ENCODE peak calls at places on chromosomes 11 and 22, in eight cellular contexts. Y, T, P, O, W, H, M and L are unnamed samples. For H3K9me3, the result is how much of the 10 kb centered on the place peaks cover.

GRCh38 chr11:117837791-117838190 is 13.2 kb upstream of the FXYD2 start:
- DNase-seq in T (no peak), P (no peak), O (peak), W (peak), H (peak), M (no peak), Y (peak), L (no peak)

GRCh38 chr11:58024601-58025091 is 965 bp downstream of the OR9Q1 start:
- DNase-seq in T (peak), H (peak), M (peak), O (peak), Y (peak), P (no peak), W (peak), L (no peak)

GRCh38 chr11:92300871-92301270 is 76.3 kb downstream of the FAT3 start:
- DNase-seq in H (no peak), T (no peak), Y (no peak), M (no peak), W (no peak), O (no peak), P (no peak), L (no peak)

GRCh38 chr22:23542933-23543332 is 37.2 kb downstream of the IGLL1 start:
- DNase-seq in P (no peak), H (no peak), W (no peak), O (no peak), M (no peak), Y (no peak), T (no peak), L (no peak)

GRCh38 chr11:112631333-112631732 is 329.9 kb upstream of the NCAM1 start:
- DNase-seq in P (no peak), Y (no peak), H (no peak), O (no peak), T (peak), M (no peak), W (no peak), L (no peak)

GRCh38 chr11:2675540-2675939 is 24.3 kb downstream of the KCNQ1OT1 start:
- DNase-seq in M (no peak), W (no peak), T (peak), Y (no peak), O (peak), H (peak), P (no peak), L (no peak)

GRCh38 chr11:17718510-17718962 is 835 bp upstream of the MYOD1 start:
- DNase-seq in M (no peak), T (no peak), W (no peak), P (no peak), H (no peak), O (no peak), Y (no peak), L (no peak)

GRCh38 chr11:4464216-4465159 is 15.4 kb downstream of the OR52K2 start:
- DNase-seq in Y (no peak), M (no peak), W (no peak), P (no peak), O (no peak), T (no peak), H (no peak), L (no peak)

GRCh38 chr22:46354993-46355305 is 19.4 kb downstream of the TRMU start:
- DNase-seq in M (no peak), T (no peak), W (no peak), Y (no peak), P (no peak), O (no peak), H (no peak), L (no peak)

GRCh38 chr11:116234989-116235567 is 537.7 kb downstream of the BUD13 start:
- DNase-seq in M (no peak), W (no peak), O (no peak), T (no peak), P (no peak), H (no peak), Y (no peak), L (no peak)

GRCh38 chr11:119284344-119285157 is 32.4 kb downstream of the MCAM start:
- DNase-seq in O (no peak), W (no peak), T (peak), P (no peak), H (no peak), M (no peak), Y (no peak), L (no peak)

GRCh38 chr22:37244922-37245722 is 1.1 kb upstream of the RAC2 start:
- DNase-seq in O (no peak), W (no peak), M (no peak), T (no peak), P (no peak), Y (no peak), H (peak), L (no peak)

GRCh38 chr11:44575288-44575672 is 9.8 kb downstream of the CD82 start:
- DNase-seq in T (no peak), O (no peak), P (no peak), Y (no peak), M (no peak), W (no peak), H (no peak), L (no peak)

GRCh38 chr22:24186892-24187670 is 5.8 kb downstream of the SUSD2 start:
- DNase-seq in O (no peak), W (no peak), M (no peak), H (peak), Y (no peak), P (no peak), T (no peak), L (no peak)

GRCh38 chr11:66855574-66856495 is 1.0 kb upstream of the LRFN4 start:
- DNase-seq in W (peak), P (no peak), Y (peak), O (peak), M (peak), H (peak), T (peak), L (peak)

GRCh38 chr11:8035225-8035846 is 45.7 kb upstream of the TUB start:
- DNase-seq in M (no peak), W (no peak), P (no peak), Y (no peak), O (peak), T (no peak), H (no peak), L (no peak)

GRCh38 chr11:2927851-2928604 is 1.2 kb downstream of the PHLDA2 start:
- DNase-seq in H (peak), P (no peak), O (no peak), M (no peak), W (no peak), Y (no peak), T (no peak), L (no peak)

GRCh38 chr11:66548041-66548440 is 1.3 kb downstream of the ACTN3 start:
- DNase-seq in Y (no peak), O (no peak), H (no peak), T (no peak), W (no peak), P (no peak), M (no peak), L (no peak)

GRCh38 chr11:5553347-5553746 is 5.0 kb upstream of the OR52H1 start:
- DNase-seq in Y (no peak), W (no peak), M (no peak), O (no peak), P (no peak), H (no peak), T (no peak), L (no peak)

GRCh38 chr22:24155597-24156145 is 25.6 kb upstream of the SUSD2 start:
- DNase-seq in M (peak), O (peak), Y (peak), P (no peak), T (peak), W (peak), H (peak), L (peak)

GRCh38 chr11:114426280-114426679 is 13.0 kb upstream of the REXO2 start:
- DNase-seq in M (no peak), T (no peak), H (no peak), O (no peak), P (no peak), W (no peak), Y (no peak), L (no peak)

GRCh38 chr22:29944339-29944738 is 61.4 kb downstream of the MTMR3 start:
- DNase-seq in Y (no peak), W (no peak), H (no peak), T (no peak), M (no peak), O (no peak), P (no peak), L (no peak)

GRCh38 chr22:40922484-40923303 is 28.5 kb upstream of the RBX1 start:
- DNase-seq in W (no peak), P (peak), H (no peak), M (no peak), Y (peak), T (peak), O (no peak), L (no peak)

GRCh38 chr11:119288219-119288618 is 28.7 kb downstream of the MCAM start:
- DNase-seq in O (no peak), P (no peak), T (no peak), M (no peak), W (no peak), Y (no peak), H (no peak), L (no peak)

GRCh38 chr22:33519140-33519973 is 400.9 kb downstream of the LARGE1 start:
- DNase-seq in H (no peak), Y (peak), T (peak), W (peak), O (no peak), M (peak), P (no peak), L (no peak)

GRCh38 chr22:39120983-39121382 is 23.9 kb downstream of the APOBEC3H start:
- DNase-seq in Y (no peak), T (no peak), O (no peak), H (no peak), M (no peak), P (no peak), W (no peak), L (no peak)

GRCh38 chr22:46169628-46170027 is 19.3 kb downstream of the PPARA start:
- DNase-seq in Y (no peak), O (no peak), T (no peak), M (no peak), H (no peak), P (no peak), W (no peak), L (no peak)

GRCh38 chr11:9606799-9607510 is 33.5 kb downstream of the WEE1 start:
- DNase-seq in W (no peak), H (no peak), O (no peak), P (no peak), Y (no peak), T (no peak), M (no peak), L (no peak)

GRCh38 chr22:42688241-42688913 is 32.3 kb downstream of the A4GALT start:
- DNase-seq in P (peak), H (peak), T (peak), Y (peak), W (peak), M (peak), O (peak), L (no peak)

GRCh38 chr22:23147632-23148387 is 2.5 kb downstream of the RAB36 start:
- DNase-seq in P (peak), H (no peak), O (no peak), T (no peak), W (no peak), Y (no peak), M (no peak), L (no peak)

GRCh38 chr11:60924110-60924905 is at the start of gene TMEM132A:
- DNase-seq in O (peak), Y (peak), M (peak), W (peak), T (peak), P (no peak), H (peak), L (no peak)

GRCh38 chr22:44049369-44050231 is 25.5 kb downstream of the PARVB start:
- DNase-seq in P (no peak), H (no peak), O (no peak), M (peak), Y (no peak), W (no peak), T (no peak), L (no peak)

GRCh38 chr22:26800858-26801257 is 143.5 kb downstream of the MIAT start:
- DNase-seq in W (no peak), P (peak), H (no peak), T (peak), M (no peak), O (no peak), Y (no peak), L (no peak)

GRCh38 chr11:8759634-8760033 is 77.0 kb downstream of the RPL27A start:
- DNase-seq in W (no peak), H (no peak), P (no peak), O (peak), T (no peak), M (peak), Y (no peak), L (no peak)

GRCh38 chr11:67071420-67072284 is 15.0 kb downstream of the RHOD start:
- DNase-seq in T (peak), O (peak), P (no peak), M (peak), H (peak), W (peak), Y (peak), L (peak)

GRCh38 chr11:95831198-95831883 is 41.0 kb downstream of the CEP57 start:
- DNase-seq in T (no peak), P (peak), H (no peak), O (no peak), Y (no peak), M (no peak), W (no peak), L (no peak)

DNA sequence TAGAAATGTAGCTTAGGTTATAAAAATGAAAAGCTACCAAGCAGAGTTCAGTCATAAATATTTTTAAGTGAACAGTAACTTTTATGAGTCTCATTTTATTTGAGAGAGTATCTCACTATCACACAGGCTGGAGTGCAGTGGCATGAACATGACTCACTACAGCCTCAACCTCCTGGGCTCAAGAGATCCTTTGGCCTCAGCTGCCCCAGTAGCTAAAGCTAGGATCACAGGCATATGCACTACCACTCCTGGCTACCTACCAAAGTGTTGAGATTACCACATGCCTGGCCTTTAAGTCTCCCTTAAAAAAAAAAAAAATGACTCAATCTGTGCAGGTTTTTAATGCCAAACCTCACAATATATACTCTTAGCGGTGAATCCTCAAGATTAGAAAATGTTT is 34.7 kb upstream of the CLNS1A start:
- DNase-seq in W (no peak), O (peak), H (no peak), P (peak), T (no peak), M (no peak), Y (peak), L (no peak)
- H3K27ac ChIP-seq in W (no peak), O (peak), H (no peak), P (no peak), T (no peak), M (no peak), Y (no peak), L (no peak)

GRCh38 chr11:89477175-89477574 is 14.0 kb downstream of the NOX4 start:
- DNase-seq in W (no peak), H (no peak), T (no peak), M (no peak), O (no peak), Y (no peak), P (no peak), L (no peak)
- TF ChIP-seq CTCF in W (no peak), H (no peak), T (no peak), M (no peak), O (no peak), Y (no peak), P (no peak), L (no peak)

DNA sequence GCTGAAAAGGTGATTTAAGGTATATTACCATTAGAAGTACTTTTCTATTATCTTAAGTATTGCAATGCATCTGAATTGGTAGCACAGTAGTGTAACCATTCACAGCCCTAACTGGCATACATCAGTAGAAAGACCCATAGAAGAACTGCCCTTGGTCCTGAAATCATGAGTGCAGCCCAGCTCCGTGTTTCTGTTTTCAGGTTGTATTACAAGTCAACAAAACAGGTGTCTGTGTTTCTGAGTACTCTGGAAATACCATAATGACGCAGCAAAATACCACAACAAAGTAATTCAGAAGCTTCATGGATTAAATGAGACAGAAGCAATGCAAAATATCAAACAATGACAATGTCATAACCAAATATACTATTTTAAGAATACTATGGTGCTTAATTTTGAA is 226.3 kb downstream of the OPCML start:
- DNase-seq in Y (no peak), W (no peak), M (no peak), H (no peak), O (no peak), P (no peak), T (peak), L (no peak)
- H3K9me3 ChIP-seq in Y (under half), W (under half), M (under half), H (under half), O (under half), P (under half), T (under half), L (under half)

DNA sequence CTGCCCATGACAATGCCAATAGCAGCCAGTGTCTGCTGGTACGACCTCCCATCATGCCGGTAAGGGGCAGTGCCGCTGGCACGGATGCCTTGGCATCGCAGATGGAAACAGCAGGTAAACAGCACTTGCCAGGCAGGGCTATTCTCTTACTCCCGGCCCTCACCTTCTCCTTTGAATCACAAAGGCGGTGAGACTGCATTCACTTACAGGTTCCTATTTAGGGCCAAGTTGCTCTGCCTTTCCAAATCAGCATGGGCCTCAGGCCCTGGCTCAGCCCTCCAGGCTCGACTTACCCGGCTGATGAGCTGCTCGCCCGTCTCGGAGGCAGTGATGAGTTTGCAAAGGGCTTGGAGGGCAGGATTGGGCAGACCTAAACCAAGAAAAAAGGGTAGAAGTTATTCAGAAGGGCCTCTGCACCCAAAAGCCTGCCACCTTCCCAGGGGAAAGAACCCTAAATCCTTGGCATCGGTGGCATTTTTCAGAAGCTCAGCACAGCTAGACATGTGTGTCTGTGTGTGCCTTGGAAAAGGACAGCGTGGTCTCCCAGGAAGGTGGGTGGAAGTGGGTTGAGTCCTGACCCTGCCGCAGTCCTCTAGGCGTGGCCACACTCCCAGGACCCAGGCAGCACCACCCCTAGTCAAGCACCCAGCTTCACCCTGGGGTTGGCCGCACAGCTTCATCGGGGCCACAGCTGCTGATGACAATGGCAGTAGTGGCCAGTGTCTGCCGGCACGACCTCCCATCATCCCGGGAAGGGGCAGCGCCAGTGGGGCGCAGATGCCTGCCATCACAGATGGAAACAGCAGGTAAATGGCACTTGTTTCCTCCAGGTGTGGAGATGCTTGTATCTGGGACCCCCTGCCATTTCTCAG is 73.5 kb upstream of the PITPNB start:
- DNase-seq in M (peak), Y (no peak), P (no peak), W (no peak), T (no peak), O (peak), H (no peak), L (peak)
- H3K27ac ChIP-seq in M (no peak), Y (no peak), P (no peak), W (no peak), T (no peak), O (no peak), H (no peak), L (no peak)

DNA sequence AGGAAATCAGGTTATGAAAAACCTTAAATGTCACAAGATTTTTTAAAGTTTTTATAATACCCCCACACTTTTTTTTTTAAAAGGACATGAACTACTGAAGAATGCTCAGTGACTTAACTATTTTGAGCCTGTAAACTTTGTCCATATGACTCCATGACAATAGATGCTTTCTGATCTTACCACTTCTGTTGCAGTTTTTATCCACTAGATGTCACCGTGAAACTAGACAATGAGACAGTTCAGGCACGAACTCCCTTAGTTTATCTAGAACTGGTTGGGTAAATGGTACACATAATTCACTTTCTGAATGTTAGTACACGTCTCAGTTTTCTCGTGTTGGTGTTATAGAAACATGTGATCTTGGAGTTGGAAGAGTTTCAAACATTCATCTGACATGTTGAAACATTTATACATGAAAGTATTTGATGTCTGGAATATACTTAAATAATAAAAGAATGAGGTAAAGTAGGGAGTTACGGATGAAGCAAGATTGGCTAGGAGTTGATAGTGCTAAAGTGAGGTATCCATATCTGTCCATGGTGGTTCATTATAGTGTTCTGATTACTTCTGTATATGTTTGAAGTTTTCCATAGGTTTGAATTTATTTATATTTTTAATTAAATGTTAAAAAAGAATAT is 8.1 kb downstream of the CCDC15 start:
- DNase-seq in W (no peak), H (no peak), M (no peak), T (peak), P (peak), Y (peak), O (no peak), L (no peak)
- TF ChIP-seq CTCF in W (peak), H (peak), M (peak), T (peak), P (peak), Y (peak), O (peak), L (peak)

GRCh38 chr22:47627561-47628253 is 865.3 kb downstream of the TBC1D22A start:
- DNase-seq in M (no peak), Y (no peak), T (no peak), P (no peak), O (peak), H (peak), W (no peak), L (no peak)
- H3K9me3 ChIP-seq in M (under half), Y (under half), T (under half), P (half or more), O (under half), H (under half), W (under half), L (under half)